ENCODE peak calls at places on chromosomes 7 and 10, in six cellular contexts. J is HuH-7, Q is HTR-8/SVneo, N is epithelial cell of prostate, K is WTC11, T is lower lobe of right lung. H is an unnamed sample.

GRCh38 chr10:49619613-49620012 is 5.8 kb downstream of the CHAT start:
- DNase-seq in K (peak), J (no peak), N (no peak), T (no peak), Q (no peak), H (no peak)

GRCh38 chr10:28276384-28276783 is 26.5 kb downstream of the MPP7 start:
- DNase-seq in J (no peak), Q (no peak), T (no peak), K (no peak), N (no peak), H (no peak)

GRCh38 chr7:40726559-40726958 is 591.8 kb downstream of the SUGCT start:
- DNase-seq in T (no peak), J (no peak), N (no peak), Q (no peak), K (peak), H (no peak)

GRCh38 chr7:43303740-43304241 is 191.3 kb downstream of the HECW1 start:
- DNase-seq in Q (no peak), T (no peak), J (no peak), K (no peak), N (no peak), H (no peak)

GRCh38 chr7:155306677-155307470 is 9.2 kb downstream of the INSIG1 start:
- DNase-seq in K (no peak), N (peak), Q (no peak), J (no peak), T (no peak), H (no peak)

GRCh38 chr10:1029838-1030237 is 4.2 kb upstream of the IDI2 start:
- DNase-seq in K (no peak), Q (no peak), T (no peak), N (no peak), J (no peak), H (no peak)

GRCh38 chr10:114271779-114272167 is 32.7 kb downstream of the VWA2 start:
- DNase-seq in T (no peak), J (no peak), Q (peak), N (peak), K (no peak), H (no peak)

GRCh38 chr7:47375121-47375551 is 206.8 kb downstream of the TNS3 start:
- DNase-seq in T (no peak), J (no peak), N (no peak), Q (no peak), K (no peak), H (no peak)

GRCh38 chr10:25392132-25392531 is 217.3 kb downstream of the GPR158 start:
- DNase-seq in N (no peak), J (no peak), T (no peak), K (no peak), Q (no peak), H (no peak)

GRCh38 chr7:33854178-33854577 is 51.2 kb upstream of the BMPER start:
- DNase-seq in K (no peak), N (peak), J (no peak), Q (peak), T (no peak), H (no peak)

GRCh38 chr7:129864042-129864441 is 88.7 kb downstream of the UBE2H start:
- DNase-seq in Q (no peak), N (no peak), T (no peak), J (no peak), K (no peak), H (no peak)

GRCh38 chr7:116534790-116535189 is 10.0 kb downstream of the CAV1 start:
- DNase-seq in Q (no peak), N (no peak), K (no peak), J (no peak), T (no peak), H (no peak)

GRCh38 chr7:30201161-30201666 is 66.4 kb downstream of the MTURN start:
- DNase-seq in T (no peak), Q (no peak), N (no peak), J (no peak), K (no peak), H (no peak)

GRCh38 chr7:148480479-148481146 is 110.0 kb upstream of the C7orf33 start:
- DNase-seq in J (no peak), N (no peak), K (no peak), T (no peak), Q (no peak), H (no peak)

GRCh38 chr10:34995925-34996324 is 94.2 kb downstream of the CUL2 start:
- DNase-seq in K (peak), T (no peak), N (no peak), Q (no peak), J (no peak), H (no peak)

GRCh38 chr7:130022115-130022514 is 29.1 kb downstream of the ZC3HC1 start:
- DNase-seq in T (no peak), N (no peak), Q (no peak), J (no peak), K (no peak), H (no peak)

GRCh38 chr10:29256531-29256930 is 32.3 kb upstream of the LYZL1 start:
- DNase-seq in Q (no peak), N (no peak), K (no peak), T (no peak), J (no peak), H (no peak)

GRCh38 chr10:1172256-1172975 is 116.2 kb downstream of the WDR37 start:
- DNase-seq in T (no peak), N (no peak), K (no peak), Q (no peak), J (no peak), H (no peak)

GRCh38 chr7:108181073-108181985 is 51.2 kb upstream of the LAMB4 start:
- DNase-seq in Q (peak), J (peak), T (no peak), K (peak), N (no peak), H (no peak)

GRCh38 chr7:114825423-114825951 is 96.4 kb upstream of the MDFIC start:
- DNase-seq in Q (no peak), T (no peak), K (peak), J (no peak), N (no peak), H (peak)

GRCh38 chr10:23439920-23440875 is 1.3 kb downstream of the OTUD1 start:
- DNase-seq in K (peak), J (peak), N (no peak), Q (no peak), T (peak), H (peak)

GRCh38 chr7:132381742-132382472 is 194.4 kb downstream of the PLXNA4 start:
- DNase-seq in J (peak), Q (no peak), T (no peak), N (no peak), K (no peak), H (no peak)

GRCh38 chr10:77284797-77285196 is 352.8 kb downstream of the KCNMA1 start:
- DNase-seq in T (no peak), Q (no peak), N (no peak), J (no peak), K (no peak), H (no peak)

GRCh38 chr7:90838799-90839198 is 242.7 kb downstream of the CDK14 start:
- DNase-seq in Q (no peak), T (no peak), K (no peak), J (no peak), N (no peak), H (no peak)

GRCh38 chr10:12097791-12098190 is 29.0 kb downstream of the DHTKD1 start:
- DNase-seq in K (no peak), Q (no peak), J (no peak), N (peak), T (no peak), H (no peak)

GRCh38 chr7:82067628-82068264 is 297.9 kb upstream of the HGF start:
- DNase-seq in T (no peak), N (no peak), J (peak), Q (no peak), K (no peak), H (no peak)

GRCh38 chr10:46541735-46542566 is 14.5 kb downstream of the GPRIN2 start:
- DNase-seq in K (peak), Q (no peak), N (no peak), J (no peak), T (peak), H (no peak)

GRCh38 chr7:103879411-103879810 is 110.0 kb downstream of the RELN start:
- DNase-seq in K (no peak), J (no peak), T (no peak), Q (no peak), N (no peak), H (no peak)

GRCh38 chr7:90816511-90817142 is 220.5 kb downstream of the CDK14 start:
- DNase-seq in J (no peak), N (peak), K (no peak), Q (peak), T (no peak), H (no peak)

GRCh38 chr10:51832652-51833383 is 133.4 kb upstream of the CSTF2T start:
- DNase-seq in K (no peak), Q (no peak), T (no peak), N (peak), J (no peak), H (peak)

GRCh38 chr10:99660662-99661369 is 1.5 kb downstream of the ENTPD7 start:
- DNase-seq in T (no peak), K (no peak), J (no peak), Q (no peak), N (no peak), H (no peak)

GRCh38 chr10:18377898-18378297 is 237.7 kb downstream of the CACNB2 start:
- DNase-seq in J (no peak), Q (no peak), K (no peak), N (no peak), T (no peak), H (no peak)

GRCh38 chr10:26776258-26776657 is 78.8 kb downstream of the PDSS1 start:
- DNase-seq in T (no peak), N (no peak), Q (no peak), K (no peak), J (no peak), H (no peak)

GRCh38 chr7:131540491-131541162 is 15.8 kb downstream of the PODXL start:
- DNase-seq in T (no peak), K (no peak), N (no peak), J (no peak), Q (no peak), H (no peak)